ENCODE peak calls at places on chromosomes 3 and 15, in nine cellular contexts. X is type B pancreatic cell, K is dorsolateral prefrontal cortex, W is mammary epithelial cell, U is endothelial cell of umbilical vein, S is left ventricle myocardium inferior, G is BJ, A is nephron progenitor cell, N is Calu3. E is an unnamed sample.

GRCh38 chr3:122964844-122965243 is 62.7 kb downstream of the SEMA5B start:
- DNase-seq in U (no peak), K (no peak), W (no peak), S (no peak), G (no peak), A (no peak), X (no peak), N (no peak), E (no peak)

GRCh38 chr3:107028626-107029025 is 348.6 kb upstream of the CCDC54 start:
- DNase-seq in K (no peak), W (no peak), G (no peak), X (no peak), S (no peak), U (no peak), A (no peak), N (no peak), E (no peak)

GRCh38 chr3:138824114-138824506 is 10.6 kb downstream of the PIK3CB start:
- DNase-seq in K (no peak), W (no peak), S (no peak), U (no peak), X (no peak), G (no peak), N (no peak), A (no peak), E (peak)

GRCh38 chr15:95497681-95498080 is 832.8 kb upstream of the NR2F2 start:
- DNase-seq in K (no peak), U (no peak), A (no peak), S (no peak), G (no peak), N (no peak), W (no peak), X (no peak), E (no peak)

GRCh38 chr3:17431004-17431403 is 311.4 kb downstream of the TBC1D5 start:
- DNase-seq in N (no peak), K (no peak), A (no peak), S (no peak), U (peak), G (no peak), W (peak), X (no peak), E (no peak)

GRCh38 chr15:81264072-81264857 is 59.7 kb downstream of the STARD5 start:
- DNase-seq in W (no peak), X (no peak), N (no peak), U (no peak), A (no peak), G (no peak), K (no peak), S (no peak), E (no peak)

GRCh38 chr3:23325466-23326065 is 122.4 kb downstream of the UBE2E2 start:
- DNase-seq in G (no peak), K (no peak), X (no peak), N (no peak), S (no peak), U (peak), W (peak), A (no peak), E (no peak)

GRCh38 chr15:100250166-100250800 is 91.5 kb downstream of the ADAMTS17 start:
- DNase-seq in K (no peak), G (no peak), A (no peak), U (no peak), W (no peak), N (no peak), S (no peak), X (peak), E (no peak)

GRCh38 chr3:140442621-140443020 is 235.2 kb upstream of the TRIM42 start:
- DNase-seq in N (no peak), S (no peak), U (no peak), X (no peak), A (no peak), K (no peak), W (no peak), G (no peak), E (no peak)

GRCh38 chr3:151625057-151625456 is 108.7 kb upstream of the AADACL2 start:
- DNase-seq in X (no peak), G (no peak), N (no peak), W (no peak), A (no peak), S (no peak), U (no peak), K (no peak), E (no peak)

GRCh38 chr3:168047190-168047795 is 48.4 kb downstream of the GOLIM4 start:
- DNase-seq in K (no peak), W (peak), A (no peak), N (peak), S (no peak), U (peak), G (peak), X (no peak), E (no peak)

GRCh38 chr3:46895761-46896160 is 18.2 kb downstream of the PTH1R start:
- DNase-seq in X (no peak), G (no peak), U (no peak), N (no peak), S (peak), K (no peak), A (no peak), W (no peak), E (no peak)

GRCh38 chr3:77247063-77247462 is 207.2 kb downstream of the ROBO2 start:
- DNase-seq in N (no peak), G (no peak), S (no peak), W (no peak), U (no peak), X (no peak), A (no peak), K (no peak), E (no peak)

GRCh38 chr3:197253243-197253947 is 45.0 kb downstream of the DLG1 start:
- DNase-seq in X (no peak), G (no peak), S (no peak), A (no peak), W (no peak), K (no peak), N (no peak), U (no peak), E (no peak)

GRCh38 chr3:66403268-66403990 is 97.4 kb downstream of the LRIG1 start:
- DNase-seq in G (no peak), W (no peak), S (no peak), U (no peak), K (no peak), N (no peak), A (no peak), X (no peak), E (no peak)

GRCh38 chr3:172082269-172082668 is 42.9 kb downstream of the FNDC3B start:
- DNase-seq in X (no peak), W (peak), S (no peak), U (no peak), G (peak), N (no peak), K (no peak), A (no peak), E (no peak)

GRCh38 chr3:7309707-7310106 is 448.8 kb downstream of the GRM7 start:
- DNase-seq in K (no peak), N (no peak), U (peak), X (no peak), G (peak), A (no peak), W (peak), S (peak), E (no peak)

GRCh38 chr15:36579792-36580431 is 486 bp downstream of the CDIN1 start:
- DNase-seq in G (no peak), K (no peak), N (no peak), X (no peak), S (peak), W (no peak), A (no peak), U (no peak), E (no peak)

GRCh38 chr3:98680723-98681122 is 82.4 kb upstream of the ST3GAL6 start:
- DNase-seq in U (peak), N (no peak), W (peak), A (no peak), S (no peak), K (no peak), X (no peak), G (no peak), E (no peak)

GRCh38 chr3:196517919-196518318 is 2.8 kb upstream of the SMCO1 start:
- DNase-seq in S (no peak), K (no peak), X (no peak), U (no peak), A (no peak), N (peak), W (peak), G (no peak), E (no peak)

GRCh38 chr15:91075761-91076160 is 24.3 kb upstream of the SV2B start:
- DNase-seq in X (no peak), N (no peak), W (no peak), A (no peak), G (no peak), K (no peak), S (no peak), U (no peak), E (no peak)

GRCh38 chr3:185934726-185935464 is 2.9 kb downstream of the TRA2B start:
- DNase-seq in U (peak), S (no peak), N (no peak), X (no peak), A (no peak), W (peak), K (no peak), G (no peak), E (no peak)

GRCh38 chr15:39624806-39625205 is 43.9 kb downstream of the THBS1 start:
- DNase-seq in A (no peak), X (no peak), N (peak), W (peak), U (peak), S (peak), G (peak), K (no peak), E (no peak)
- TF ChIP-seq CTCF in A (no peak), X (no peak), N (no peak), W (no peak), U (no peak), S (peak), G (peak), K (no peak), E (no peak)

DNA sequence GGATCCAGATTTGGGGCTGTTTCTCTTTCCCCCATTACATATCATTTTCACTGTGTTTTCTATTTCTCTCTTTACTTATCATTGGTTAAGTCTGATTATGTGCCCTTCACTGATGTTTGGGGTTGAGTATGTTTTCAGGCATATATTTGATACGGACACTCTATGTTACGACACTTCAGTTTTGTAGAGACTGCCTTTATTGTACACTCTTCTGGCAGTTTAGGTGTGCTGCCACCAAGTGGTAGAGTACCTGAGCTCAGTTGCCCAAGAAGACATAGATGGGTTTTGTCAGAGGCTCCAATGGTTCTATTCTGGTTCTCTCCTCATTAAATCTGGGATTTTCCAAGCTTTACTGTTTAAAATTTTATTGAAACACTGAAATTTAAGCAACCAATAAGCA is 255.0 kb upstream of the ROPN1 start:
- DNase-seq in N (peak), G (no peak), A (no peak), S (no peak), X (no peak), W (no peak), K (no peak), U (peak), E (no peak)
- TF ChIP-seq CTCF in N (no peak), G (peak), A (peak), S (peak), X (peak), W (peak), K (peak), U (peak), E (peak)

GRCh38 chr3:128872744-128873143 is 6.7 kb upstream of the ACAD9 start:
- DNase-seq in S (no peak), X (no peak), A (no peak), G (no peak), K (no peak), U (no peak), N (no peak), W (no peak), E (no peak)

GRCh38 chr3:128874481-128875180 is 4.8 kb upstream of the ACAD9 start:
- DNase-seq in U (no peak), S (no peak), X (no peak), A (no peak), N (no peak), K (no peak), W (no peak), G (no peak), E (no peak)

GRCh38 chr3:128878011-128878457 is 1.4 kb upstream of the ACAD9 start:
- DNase-seq in A (no peak), N (no peak), G (no peak), W (no peak), U (no peak), K (no peak), S (no peak), X (no peak), E (no peak)

GRCh38 chr3:128873623-128874022 is 5.8 kb upstream of the ACAD9 start:
- DNase-seq in U (no peak), K (no peak), G (no peak), X (no peak), N (no peak), S (no peak), A (no peak), W (peak), E (no peak)

DNA sequence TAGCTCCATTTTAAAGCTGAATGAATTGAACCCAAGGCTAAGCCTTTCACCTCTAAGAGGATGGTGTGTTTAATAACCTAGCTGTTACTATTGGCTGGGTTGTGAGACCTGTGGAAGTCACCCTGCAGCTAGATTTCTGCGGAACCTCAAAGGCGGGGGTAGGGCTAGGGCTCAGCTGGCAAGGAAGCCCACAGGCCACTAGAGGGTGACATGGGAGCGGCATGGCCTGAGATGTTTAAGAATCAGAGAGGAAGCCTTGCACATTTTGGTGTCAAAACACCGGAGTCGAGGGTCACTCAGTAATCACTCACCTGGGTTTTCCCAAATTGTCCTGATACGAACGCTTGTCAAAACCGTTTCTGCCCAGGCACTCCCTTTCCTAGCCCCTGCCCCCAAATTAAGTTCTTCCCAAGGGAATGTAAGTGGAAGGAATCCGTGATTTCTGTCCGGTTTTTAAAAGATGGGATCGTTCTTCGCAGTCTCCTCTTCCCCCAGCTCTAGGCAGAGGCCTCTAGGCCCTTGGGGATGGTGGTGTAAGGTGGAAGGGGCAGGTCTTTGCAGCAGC is 3.8 kb upstream of the ACAD9 start:
- DNase-seq in A (peak), U (peak), N (peak), W (no peak), X (no peak), G (no peak), K (no peak), S (peak), E (peak)
- TF ChIP-seq CTCF in A (peak), U (peak), N (peak), W (peak), X (peak), G (peak), K (peak), S (peak), E (peak)

DNA sequence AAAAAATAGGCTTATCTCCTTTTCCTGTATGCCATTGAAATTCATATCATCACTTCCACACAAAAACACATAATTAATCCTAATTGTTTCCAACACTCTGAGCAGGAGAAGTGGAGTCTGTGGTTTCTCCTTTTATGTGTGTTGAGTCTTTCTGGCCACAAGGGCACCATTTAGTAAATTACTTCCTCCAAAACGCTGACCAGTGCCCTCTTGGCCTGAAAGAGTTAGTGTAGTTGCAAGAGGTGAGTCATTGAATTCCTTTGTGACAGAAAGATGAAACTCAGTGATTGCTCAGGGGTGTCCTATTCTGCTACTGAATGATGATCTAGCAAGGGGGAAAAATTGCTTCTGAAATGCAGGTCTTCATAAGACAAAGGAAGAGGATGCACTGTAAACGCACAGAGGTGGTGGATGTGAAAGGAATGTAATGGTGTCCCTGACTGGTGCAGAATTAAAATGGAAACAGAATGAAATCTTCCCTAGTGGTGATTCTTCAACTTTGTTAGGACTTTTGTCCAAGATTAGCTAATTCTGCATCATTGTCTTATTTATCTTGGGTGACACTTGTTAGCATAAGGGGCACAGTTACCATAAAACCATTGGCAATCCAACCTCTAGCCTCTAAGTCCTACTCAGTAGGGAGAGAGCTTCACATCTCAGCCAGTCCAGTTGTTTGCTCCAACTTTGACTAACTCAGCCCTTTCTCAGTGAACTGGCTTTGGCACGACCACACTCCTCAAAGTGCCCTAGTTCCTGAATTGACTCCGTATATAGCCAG is 208.4 kb upstream of the NANOGP8 start:
- DNase-seq in N (peak), A (no peak), S (no peak), G (peak), X (no peak), W (peak), U (peak), K (no peak), E (no peak)
- TF ChIP-seq CTCF in N (no peak), A (peak), S (no peak), G (peak), X (peak), W (peak), U (peak), K (no peak), E (no peak)

GRCh38 chr15:77497108-77497737 is 76.5 kb downstream of the HMG20A start:
- DNase-seq in X (no peak), S (peak), N (no peak), K (peak), W (peak), G (no peak), A (no peak), U (no peak), E (no peak)
- TF ChIP-seq CTCF in X (peak), S (peak), N (no peak), K (peak), W (no peak), G (no peak), A (no peak), U (no peak), E (no peak)

GRCh38 chr3:42013652-42014442 is 51.9 kb upstream of the ULK4 start:
- DNase-seq in X (peak), A (peak), U (no peak), W (no peak), N (peak), K (peak), S (peak), G (no peak), E (no peak)
- TF ChIP-seq CTCF in X (peak), A (no peak), U (no peak), W (no peak), N (no peak), K (no peak), S (peak), G (peak), E (no peak)

GRCh38 chr3:160648701-160649100 is 28.3 kb upstream of the ARL14 start:
- DNase-seq in N (no peak), K (no peak), A (no peak), W (no peak), G (no peak), U (no peak), S (no peak), X (no peak), E (no peak)

GRCh38 chr3:160641675-160642330 is 35.2 kb upstream of the ARL14 start:
- DNase-seq in X (no peak), N (no peak), A (no peak), W (peak), G (no peak), U (peak), S (no peak), K (no peak), E (no peak)

GRCh38 chr3:160649596-160649995 is 27.4 kb upstream of the ARL14 start:
- DNase-seq in S (no peak), N (no peak), A (no peak), W (no peak), U (no peak), X (no peak), G (no peak), K (no peak), E (no peak)

GRCh38 chr3:160644491-160644890 is 32.5 kb upstream of the ARL14 start:
- DNase-seq in N (no peak), X (no peak), A (no peak), S (no peak), U (no peak), W (no peak), K (no peak), G (no peak), E (no peak)

DNA sequence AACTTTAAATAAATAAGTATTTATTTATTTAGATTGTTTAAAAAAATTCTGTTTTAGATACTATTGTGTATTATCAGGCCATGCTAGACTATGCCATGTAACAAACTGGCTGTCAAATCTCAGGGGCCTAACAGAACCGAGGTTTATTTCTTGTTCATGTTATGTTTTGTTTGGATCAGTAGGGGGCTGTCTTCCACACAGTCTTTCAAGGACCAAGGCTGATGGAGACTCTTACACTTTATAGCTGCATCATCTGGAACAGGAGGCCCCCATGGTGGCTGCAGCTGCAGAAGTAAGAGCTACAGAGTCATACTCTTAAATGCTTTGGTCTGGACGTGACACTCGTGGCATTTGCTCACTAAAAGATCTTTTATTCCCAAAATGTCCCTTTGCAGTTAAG is 33.0 kb upstream of the ARL14 start:
- DNase-seq in S (no peak), X (no peak), A (no peak), N (no peak), W (no peak), K (no peak), G (no peak), U (peak), E (no peak)
- TF ChIP-seq CTCF in S (no peak), X (peak), A (peak), N (peak), W (peak), K (no peak), G (no peak), U (no peak), E (no peak)

GRCh38 chr3:144084929-144085328 is 113.3 kb downstream of the DIPK2A start:
- DNase-seq in K (no peak), U (no peak), G (no peak), W (no peak), X (no peak), A (no peak), N (no peak), S (no peak), E (no peak)
- TF ChIP-seq CTCF in K (no peak), U (no peak), G (no peak), W (no peak), X (no peak), A (no peak), N (no peak), S (no peak), E (no peak)

E was measured in D721Med.